ENCODE peak calls at places on chromosomes 3 and 15, in four cellular contexts. One of them, this sample, is unnamed.

GRCh38 chr15:41104234-41104633 is 11.8 kb downstream of the INO80 start:
- DNase-seq in stimulated activated CD4-positive, alpha-beta T cell treated with anti-CD3 and anti-CD28 coated beads, TNF-alpha, amount 100 ng/mL, for 4 hours: no peak
- DNase-seq in AML-193: no peak
- DNase-seq in tibial artery: no peak
- DNase-seq in this sample: no peak

GRCh38 chr3:36868614-36869436 is 76.0 kb downstream of the TRANK1 start:
- DNase-seq in AML-193: peak
- DNase-seq in stimulated activated CD4-positive, alpha-beta T cell treated with anti-CD3 and anti-CD28 coated beads, TNF-alpha, amount 100 ng/mL, for 4 hours: no peak
- DNase-seq in tibial artery: no peak
- DNase-seq in this sample: peak

GRCh38 chr3:106824856-106825255 is 552.4 kb upstream of the CCDC54 start:
- DNase-seq in AML-193: no peak
- DNase-seq in stimulated activated CD4-positive, alpha-beta T cell treated with anti-CD3 and anti-CD28 coated beads, TNF-alpha, amount 100 ng/mL, for 4 hours: no peak
- DNase-seq in tibial artery: no peak
- DNase-seq in this sample: no peak

GRCh38 chr15:69537085-69537484 is 84.5 kb downstream of the RPLP1 start:
- DNase-seq in tibial artery: no peak
- DNase-seq in AML-193: no peak
- DNase-seq in stimulated activated CD4-positive, alpha-beta T cell treated with anti-CD3 and anti-CD28 coated beads, TNF-alpha, amount 100 ng/mL, for 4 hours: no peak
- DNase-seq in this sample: no peak

GRCh38 chr3:62718515-62719320 is 156.5 kb downstream of the CADPS start:
- DNase-seq in AML-193: no peak
- DNase-seq in tibial artery: no peak
- DNase-seq in stimulated activated CD4-positive, alpha-beta T cell treated with anti-CD3 and anti-CD28 coated beads, TNF-alpha, amount 100 ng/mL, for 4 hours: no peak
- DNase-seq in this sample: no peak

GRCh38 chr15:100766225-100767001 is 113.2 kb upstream of the ALDH1A3 start:
- DNase-seq in tibial artery: peak
- DNase-seq in AML-193: no peak
- DNase-seq in stimulated activated CD4-positive, alpha-beta T cell treated with anti-CD3 and anti-CD28 coated beads, TNF-alpha, amount 100 ng/mL, for 4 hours: no peak
- DNase-seq in this sample: no peak

GRCh38 chr3:107367353-107367752 is 9.9 kb upstream of the CCDC54 start:
- DNase-seq in tibial artery: no peak
- DNase-seq in stimulated activated CD4-positive, alpha-beta T cell treated with anti-CD3 and anti-CD28 coated beads, TNF-alpha, amount 100 ng/mL, for 4 hours: no peak
- DNase-seq in AML-193: peak
- DNase-seq in this sample: no peak

GRCh38 chr3:136093771-136094170 is 102.4 kb downstream of the MSL2 start:
- DNase-seq in tibial artery: no peak
- DNase-seq in stimulated activated CD4-positive, alpha-beta T cell treated with anti-CD3 and anti-CD28 coated beads, TNF-alpha, amount 100 ng/mL, for 4 hours: no peak
- DNase-seq in AML-193: no peak
- DNase-seq in this sample: no peak